ENCODE peak calls at places on chromosomes 11 and 22, in six cellular contexts. K is IMR-90; L is neuronal stem cell; R is AG10803; T is fibroblast of lung; D is Jurkat, Clone E6-1. O is an unnamed sample.

GRCh38 chr11:44978279-44978960 is 27.7 kb upstream of the TP53I11 start:
- DNase-seq in K (no peak), L (no peak), R (no peak), T (no peak), D (no peak), O (no peak)

GRCh38 chr11:70456921-70457532 is 58.7 kb downstream of the CTTN start:
- DNase-seq in K (peak), L (no peak), R (peak), T (peak), D (no peak), O (no peak)

GRCh38 chr11:77074626-77075221 is 8.0 kb downstream of the CAPN5 start:
- DNase-seq in K (no peak), L (no peak), R (peak), T (no peak), D (no peak), O (no peak)

GRCh38 chr11:48055292-48056132 is 75.2 kb downstream of the PTPRJ start:
- DNase-seq in K (peak), L (no peak), R (no peak), T (no peak), D (peak), O (peak)

GRCh38 chr11:96091476-96091875 is 167.6 kb upstream of the MTMR2 start:
- DNase-seq in K (peak), L (no peak), R (no peak), T (no peak), D (peak), O (peak)

GRCh38 chr11:64619811-64620285 is 28.8 kb downstream of the SLC22A12 start:
- DNase-seq in K (peak), L (no peak), R (peak), T (peak), D (peak), O (no peak)

GRCh38 chr11:117220568-117220967 is 11.3 kb downstream of the PCSK7 start:
- DNase-seq in K (no peak), L (no peak), R (no peak), T (no peak), D (no peak), O (no peak)

GRCh38 chr22:49575703-49576081 is 252.0 kb downstream of the BRD1 start:
- DNase-seq in K (no peak), L (no peak), R (no peak), T (no peak), D (no peak), O (no peak)

GRCh38 chr11:20161230-20161918 is 1.1 kb upstream of the DBX1 start:
- DNase-seq in K (no peak), L (no peak), R (no peak), T (no peak), D (no peak), O (no peak)

GRCh38 chr22:49638788-49639187 is 188.9 kb downstream of the BRD1 start:
- DNase-seq in K (no peak), L (no peak), R (no peak), T (no peak), D (no peak), O (no peak)

GRCh38 chr11:71994786-71995185 is 3.9 kb upstream of the IL18BP start:
- DNase-seq in K (no peak), L (no peak), R (no peak), T (no peak), D (no peak), O (no peak)

GRCh38 chr11:35461917-35462316 is 42.6 kb upstream of the SLC1A2 start:
- DNase-seq in K (no peak), L (no peak), R (no peak), T (no peak), D (no peak), O (no peak)

GRCh38 chr11:9015677-9016076 is 11.9 kb upstream of the NRIP3 start:
- DNase-seq in K (peak), L (peak), R (peak), T (peak), D (peak), O (peak)

GRCh38 chr11:72642815-72643511 is 31.3 kb downstream of the PDE2A start:
- DNase-seq in K (peak), L (peak), R (peak), T (peak), D (peak), O (peak)

DNA sequence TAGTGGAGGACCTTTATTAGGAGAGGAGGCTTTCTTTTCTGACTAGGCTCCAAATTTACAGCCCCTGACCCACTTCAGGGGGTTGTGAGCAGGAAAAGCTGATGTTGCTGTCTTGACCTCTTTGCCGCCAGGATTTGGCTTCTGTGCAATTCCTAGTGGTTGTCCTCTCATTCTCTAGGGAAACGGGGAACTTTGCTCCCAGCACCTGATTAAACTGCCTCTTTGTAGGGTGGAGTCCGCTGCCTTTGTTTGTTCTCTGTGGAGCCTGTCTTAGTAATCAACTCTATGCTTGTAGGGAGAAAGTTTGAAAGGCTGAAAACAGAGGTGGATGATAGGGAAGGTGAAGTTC is 16.3 kb downstream of the CTNND1 start:
- DNase-seq in K (no peak), L (no peak), R (no peak), T (no peak), D (no peak), O (no peak)
- H3K4me3 ChIP-seq in K (peak), L (no peak), R (peak), T (peak), D (no peak), O (no peak)

GRCh38 chr11:28621648-28622215 is 513.5 kb downstream of the METTL15 start:
- DNase-seq in K (peak), L (no peak), R (peak), T (peak), D (no peak), O (no peak)
- H3K4me3 ChIP-seq in K (no peak), L (no peak), R (peak), T (no peak), D (no peak), O (no peak)

GRCh38 chr22:39151329-39151975 is 1.0 kb downstream of the CBX7 start:
- DNase-seq in K (no peak), L (no peak), R (no peak), T (no peak), D (no peak), O (no peak)

GRCh38 chr22:39153220-39153860 is 860 bp upstream of the CBX7 start:
- DNase-seq in K (no peak), L (no peak), R (no peak), T (no peak), D (no peak), O (no peak)

GRCh38 chr22:39152024-39152510 is 413 bp downstream of the CBX7 start:
- DNase-seq in K (no peak), L (no peak), R (no peak), T (no peak), D (no peak), O (no peak)

GRCh38 chr22:39150848-39151215 is 1.6 kb downstream of the CBX7 start:
- DNase-seq in K (no peak), L (no peak), R (no peak), T (no peak), D (no peak), O (no peak)

GRCh38 chr22:39152511-39153219 is at the start of gene CBX7:
- DNase-seq in K (peak), L (peak), R (peak), T (peak), D (peak), O (peak)
- H3K4me3 ChIP-seq in K (peak), L (peak), R (peak), T (peak), D (peak), O (peak)

GRCh38 chr11:451738-452137 is 1.7 kb downstream of the PTDSS2 start:
- DNase-seq in K (no peak), L (no peak), R (no peak), T (no peak), D (no peak), O (no peak)
- H3K4me3 ChIP-seq in K (no peak), L (no peak), R (peak), T (peak), D (peak), O (no peak)

GRCh38 chr11:126281666-126282175 is 1.2 kb upstream of the TIRAP start:
- DNase-seq in K (no peak), L (no peak), R (no peak), T (no peak), D (no peak), O (no peak)
- H3K4me3 ChIP-seq in K (no peak), L (no peak), R (no peak), T (no peak), D (no peak), O (peak)

DNA sequence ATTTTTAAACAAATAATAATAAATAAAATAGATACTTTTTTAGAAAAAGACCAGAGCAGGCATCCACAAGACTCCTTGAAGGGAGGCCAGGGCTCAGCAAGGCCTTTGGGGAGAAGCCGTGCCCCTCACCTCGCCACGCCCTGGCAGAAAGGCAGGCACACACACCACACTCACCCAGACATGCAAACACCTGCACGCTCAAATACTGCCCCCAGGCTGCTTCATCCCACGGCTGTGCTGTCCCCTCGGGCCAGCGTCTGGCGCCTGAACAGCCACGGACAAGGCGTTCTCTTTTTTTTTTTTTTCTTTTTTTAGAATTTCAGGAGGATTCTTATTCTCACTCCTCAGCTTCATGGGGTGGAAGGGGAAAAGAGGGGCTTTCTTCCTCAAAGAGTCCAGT is 1.5 kb downstream of the FADS3 start:
- DNase-seq in K (no peak), L (no peak), R (no peak), T (no peak), D (no peak), O (no peak)
- H3K4me3 ChIP-seq in K (peak), L (no peak), R (peak), T (peak), D (no peak), O (no peak)

GRCh38 chr11:120577624-120578363 is 66.2 kb downstream of the GRIK4 start:
- DNase-seq in K (no peak), L (no peak), R (no peak), T (no peak), D (peak), O (no peak)

GRCh38 chr11:120581317-120581716 is 69.8 kb downstream of the GRIK4 start:
- DNase-seq in K (no peak), L (no peak), R (no peak), T (peak), D (no peak), O (no peak)

GRCh38 chr11:120577041-120577440 is 65.5 kb downstream of the GRIK4 start:
- DNase-seq in K (no peak), L (no peak), R (no peak), T (no peak), D (no peak), O (no peak)

GRCh38 chr11:120578591-120579154 is 67.1 kb downstream of the GRIK4 start:
- DNase-seq in K (no peak), L (no peak), R (no peak), T (no peak), D (no peak), O (no peak)

GRCh38 chr11:120579601-120580000 is 68.1 kb downstream of the GRIK4 start:
- DNase-seq in K (no peak), L (no peak), R (no peak), T (no peak), D (no peak), O (no peak)
- H3K4me3 ChIP-seq in K (no peak), L (no peak), R (no peak), T (no peak), D (no peak), O (no peak)

GRCh38 chr22:36691488-36691887 is 12.1 kb downstream of the CACNG2 start:
- DNase-seq in K (no peak), L (no peak), R (no peak), T (no peak), D (no peak), O (no peak)
- H3K4me3 ChIP-seq in K (no peak), L (no peak), R (no peak), T (no peak), D (no peak), O (no peak)